ENCODE peak calls at places on chromosomes 5 and 9, in five cellular contexts. I is HTR-8/SVneo, F is upper lobe of right lung, X is amygdala, L is A172. R is an unnamed sample.

GRCh38 chr9:15244001-15244441 is 63.0 kb downstream of the TTC39B start:
- DNase-seq in I (no peak), F (no peak), L (no peak), X (no peak), R (peak)

GRCh38 chr5:8726383-8727036 is 819.4 kb downstream of the SEMA5A start:
- DNase-seq in I (no peak), F (no peak), X (no peak), L (no peak), R (no peak)

GRCh38 chr9:69317894-69318293 is 7.1 kb upstream of the ENTREP1 start:
- DNase-seq in F (no peak), X (no peak), L (no peak), I (no peak), R (no peak)

GRCh38 chr5:81506900-81507588 is 113.1 kb upstream of the ACOT12 start:
- DNase-seq in X (peak), I (peak), L (peak), F (no peak), R (peak)

GRCh38 chr5:104344809-104345512 is 782.4 kb upstream of the NUDT12 start:
- DNase-seq in F (no peak), I (no peak), X (no peak), L (peak), R (no peak)

GRCh38 chr5:10831416-10831815 is 70.4 kb upstream of the DAP start:
- DNase-seq in I (peak), X (no peak), F (no peak), L (no peak), R (peak)

GRCh38 chr9:131773911-131774379 is 34.1 kb upstream of the RAPGEF1 start:
- DNase-seq in F (no peak), L (peak), I (peak), X (no peak), R (peak)

GRCh38 chr5:28810751-28811136 is 1772.4 kb upstream of the CDH9 start:
- DNase-seq in I (peak), X (no peak), F (no peak), L (peak), R (no peak)

R was measured in cardiac muscle cell.